ENCODE peak calls at places on chromosomes 3 and 15, in seven cellular contexts. One of them, this sample, is unnamed. For H3K36me3, the result is how much of the 10 kb centered on the place peaks cover.

GRCh38 chr3:171949559-171949958 is 89.8 kb upstream of the FNDC3B start:
- DNase-seq in transverse colon: no peak
- DNase-seq in fibroblast of lung: no peak
- DNase-seq in cardiac muscle cell: no peak
- DNase-seq in A673: no peak
- DNase-seq in body of pancreas: no peak
- DNase-seq in astrocyte: no peak
- DNase-seq in this sample: no peak

GRCh38 chr3:16715281-16715680 is 110.1 kb upstream of the DAZL start:
- DNase-seq in transverse colon: no peak
- DNase-seq in fibroblast of lung: no peak
- DNase-seq in cardiac muscle cell: no peak
- DNase-seq in A673: no peak
- DNase-seq in body of pancreas: no peak
- DNase-seq in astrocyte: no peak
- DNase-seq in this sample: no peak

GRCh38 chr3:38109580-38110313 is 27.2 kb downstream of the ACAA1 start:
- DNase-seq in transverse colon: no peak
- DNase-seq in fibroblast of lung: no peak
- DNase-seq in cardiac muscle cell: no peak
- DNase-seq in A673: no peak
- DNase-seq in body of pancreas: no peak
- DNase-seq in astrocyte: no peak
- DNase-seq in this sample: no peak

GRCh38 chr3:112338021-112338726 is 5.2 kb downstream of the CD200 start:
- DNase-seq in transverse colon: no peak
- DNase-seq in fibroblast of lung: no peak
- DNase-seq in cardiac muscle cell: no peak
- DNase-seq in A673: no peak
- DNase-seq in body of pancreas: no peak
- DNase-seq in astrocyte: peak
- DNase-seq in this sample: no peak

GRCh38 chr15:100043069-100043641 is 298.6 kb downstream of the ADAMTS17 start:
- DNase-seq in transverse colon: no peak
- DNase-seq in fibroblast of lung: peak
- DNase-seq in cardiac muscle cell: peak
- DNase-seq in A673: no peak
- DNase-seq in body of pancreas: peak
- DNase-seq in astrocyte: peak
- DNase-seq in this sample: no peak

GRCh38 chr15:69976366-69976994 is 121.2 kb downstream of the TLE3 start:
- DNase-seq in transverse colon: peak
- DNase-seq in fibroblast of lung: peak
- DNase-seq in cardiac muscle cell: peak
- DNase-seq in A673: peak
- DNase-seq in body of pancreas: peak
- DNase-seq in astrocyte: peak
- DNase-seq in this sample: peak

GRCh38 chr3:127953636-127954035 is 38.6 kb downstream of the KBTBD12 start:
- DNase-seq in transverse colon: no peak
- DNase-seq in fibroblast of lung: peak
- DNase-seq in cardiac muscle cell: peak
- DNase-seq in A673: no peak
- DNase-seq in body of pancreas: no peak
- DNase-seq in astrocyte: peak
- DNase-seq in this sample: no peak

GRCh38 chr3:171038342-171038741 is 11.8 kb upstream of the SLC2A2 start:
- DNase-seq in transverse colon: no peak
- DNase-seq in fibroblast of lung: no peak
- DNase-seq in cardiac muscle cell: peak
- DNase-seq in A673: peak
- DNase-seq in body of pancreas: no peak
- DNase-seq in astrocyte: no peak
- DNase-seq in this sample: no peak

GRCh38 chr15:38793181-38793580 is 228.6 kb upstream of the RASGRP1 start:
- DNase-seq in transverse colon: no peak
- DNase-seq in fibroblast of lung: no peak
- DNase-seq in cardiac muscle cell: no peak
- DNase-seq in A673: no peak
- DNase-seq in body of pancreas: no peak
- DNase-seq in astrocyte: peak
- DNase-seq in this sample: no peak

GRCh38 chr15:92884459-92884812 is 15.7 kb upstream of the CHD2 start:
- DNase-seq in transverse colon: no peak
- DNase-seq in fibroblast of lung: no peak
- DNase-seq in cardiac muscle cell: peak
- DNase-seq in A673: no peak
- DNase-seq in body of pancreas: no peak
- DNase-seq in astrocyte: no peak
- DNase-seq in this sample: no peak

GRCh38 chr3:186193534-186194450 is 84.9 kb upstream of the ETV5 start:
- DNase-seq in transverse colon: no peak
- DNase-seq in fibroblast of lung: no peak
- DNase-seq in cardiac muscle cell: peak
- DNase-seq in A673: no peak
- DNase-seq in body of pancreas: peak
- DNase-seq in astrocyte: no peak
- DNase-seq in this sample: peak

GRCh38 chr15:99426431-99427105 is 139.2 kb upstream of the MEF2A start:
- DNase-seq in transverse colon: peak
- DNase-seq in fibroblast of lung: no peak
- DNase-seq in cardiac muscle cell: no peak
- DNase-seq in A673: no peak
- DNase-seq in body of pancreas: no peak
- DNase-seq in astrocyte: no peak
- DNase-seq in this sample: no peak

GRCh38 chr3:72810659-72811434 is 37.4 kb downstream of the SHQ1 start:
- DNase-seq in transverse colon: no peak
- DNase-seq in fibroblast of lung: peak
- DNase-seq in cardiac muscle cell: peak
- DNase-seq in A673: no peak
- DNase-seq in body of pancreas: no peak
- DNase-seq in astrocyte: no peak
- DNase-seq in this sample: no peak

GRCh38 chr3:179513867-179514266 is 48.9 kb upstream of the ACTL6A start:
- DNase-seq in transverse colon: no peak
- DNase-seq in fibroblast of lung: no peak
- DNase-seq in cardiac muscle cell: no peak
- DNase-seq in A673: no peak
- DNase-seq in body of pancreas: no peak
- DNase-seq in astrocyte: no peak
- DNase-seq in this sample: no peak

GRCh38 chr15:68298882-68299381 is 21.4 kb downstream of the FEM1B start:
- DNase-seq in transverse colon: no peak
- DNase-seq in fibroblast of lung: peak
- DNase-seq in cardiac muscle cell: no peak
- DNase-seq in A673: no peak
- DNase-seq in body of pancreas: no peak
- DNase-seq in astrocyte: no peak
- DNase-seq in this sample: peak

GRCh38 chr3:105369501-105370371 is 3.0 kb downstream of the ALCAM start:
- DNase-seq in transverse colon: peak
- DNase-seq in fibroblast of lung: peak
- DNase-seq in cardiac muscle cell: peak
- DNase-seq in A673: peak
- DNase-seq in body of pancreas: peak
- DNase-seq in astrocyte: peak
- DNase-seq in this sample: peak

GRCh38 chr3:16289144-16289889 is 24.3 kb downstream of the OXNAD1 start:
- DNase-seq in transverse colon: no peak
- DNase-seq in fibroblast of lung: no peak
- DNase-seq in cardiac muscle cell: no peak
- DNase-seq in A673: no peak
- DNase-seq in body of pancreas: no peak
- DNase-seq in astrocyte: no peak
- DNase-seq in this sample: no peak

GRCh38 chr15:31106495-31107300 is 5.2 kb upstream of the TRPM1 start:
- DNase-seq in transverse colon: no peak
- DNase-seq in fibroblast of lung: no peak
- DNase-seq in cardiac muscle cell: no peak
- DNase-seq in A673: no peak
- DNase-seq in body of pancreas: no peak
- DNase-seq in astrocyte: no peak
- DNase-seq in this sample: no peak

GRCh38 chr3:15154326-15154725 is 51.7 kb upstream of the CAPN7 start:
- DNase-seq in transverse colon: no peak
- DNase-seq in fibroblast of lung: no peak
- DNase-seq in cardiac muscle cell: no peak
- DNase-seq in A673: no peak
- DNase-seq in body of pancreas: no peak
- DNase-seq in astrocyte: no peak
- DNase-seq in this sample: no peak

GRCh38 chr15:31485431-31485830 is 158.8 kb downstream of the KLF13 start:
- DNase-seq in transverse colon: no peak
- DNase-seq in fibroblast of lung: no peak
- DNase-seq in cardiac muscle cell: no peak
- DNase-seq in A673: no peak
- DNase-seq in body of pancreas: no peak
- DNase-seq in astrocyte: no peak
- DNase-seq in this sample: peak

GRCh38 chr15:69762373-69763148 is 309.9 kb downstream of the RPLP1 start:
- DNase-seq in transverse colon: no peak
- DNase-seq in fibroblast of lung: no peak
- DNase-seq in cardiac muscle cell: peak
- DNase-seq in A673: peak
- DNase-seq in body of pancreas: no peak
- DNase-seq in astrocyte: no peak
- DNase-seq in this sample: no peak

DNA sequence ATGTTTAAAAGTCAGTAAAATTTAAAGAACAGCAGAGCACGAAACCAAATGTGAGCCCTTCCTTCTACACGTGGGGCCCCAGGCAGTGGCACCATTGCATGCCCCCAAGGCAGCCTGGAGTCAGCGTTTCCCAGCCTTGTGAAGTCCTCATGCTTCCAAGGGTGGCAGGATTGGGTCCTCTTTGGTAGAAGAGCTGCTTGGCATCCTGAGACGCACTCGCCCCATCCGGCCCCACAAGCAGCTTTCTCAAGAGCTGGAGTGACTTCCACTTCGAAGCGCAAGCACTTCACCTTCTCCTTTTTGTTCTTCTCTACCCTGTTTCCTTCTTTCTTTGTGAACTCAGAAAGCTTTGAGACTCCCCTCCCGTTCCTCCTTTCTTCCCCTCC is 34.7 kb downstream of the ZNF710 start:
- DNase-seq in transverse colon: peak
- DNase-seq in fibroblast of lung: no peak
- DNase-seq in cardiac muscle cell: no peak
- DNase-seq in A673: no peak
- DNase-seq in body of pancreas: no peak
- DNase-seq in astrocyte: no peak
- DNase-seq in this sample: no peak
- H3K27ac ChIP-seq in transverse colon: peak
- H3K27ac ChIP-seq in fibroblast of lung: no peak
- H3K27ac ChIP-seq in cardiac muscle cell: peak
- H3K27ac ChIP-seq in A673: peak
- H3K27ac ChIP-seq in body of pancreas: peak
- H3K27ac ChIP-seq in astrocyte: no peak
- H3K27ac ChIP-seq in this sample: no peak

DNA sequence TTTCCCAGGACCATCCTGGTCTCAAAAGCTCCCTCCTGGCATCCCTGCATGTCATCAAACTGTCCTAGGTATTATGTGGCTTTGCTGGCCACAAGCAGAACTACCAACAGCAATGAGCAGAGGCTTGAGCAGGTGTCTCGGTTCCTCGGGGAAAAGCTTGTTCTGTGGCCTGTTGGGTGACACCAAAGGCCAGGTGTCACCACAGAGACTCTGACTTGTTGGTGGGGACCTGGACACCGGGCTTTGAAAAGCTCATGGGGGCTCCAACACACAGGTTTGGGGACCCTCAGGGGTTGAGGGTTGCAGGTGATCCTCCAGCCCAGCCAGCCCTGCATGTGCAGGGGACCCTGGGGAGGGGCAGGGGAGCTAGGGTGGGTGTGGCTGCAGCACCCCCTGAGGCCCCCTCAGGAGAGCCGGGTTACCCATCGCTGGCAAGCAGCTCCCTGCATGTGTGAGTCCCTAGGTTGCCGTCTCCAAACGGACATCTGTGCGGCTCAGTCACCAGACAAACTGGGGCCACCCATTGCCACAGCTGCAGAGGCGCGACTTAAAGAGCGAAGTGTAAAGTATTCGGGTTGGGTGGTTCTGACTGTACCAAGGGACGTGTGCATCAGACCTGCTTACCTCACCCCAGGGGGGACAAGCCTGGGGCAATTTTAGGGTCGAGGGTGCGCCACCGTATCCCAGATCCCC is 140.1 kb downstream of the CHSY1 start:
- DNase-seq in transverse colon: no peak
- DNase-seq in fibroblast of lung: no peak
- DNase-seq in cardiac muscle cell: no peak
- DNase-seq in A673: no peak
- DNase-seq in body of pancreas: no peak
- DNase-seq in astrocyte: no peak
- DNase-seq in this sample: no peak
- TF ChIP-seq CTCF in transverse colon: no peak
- TF ChIP-seq CTCF in fibroblast of lung: no peak
- TF ChIP-seq CTCF in cardiac muscle cell: no peak
- TF ChIP-seq CTCF in A673: no peak
- TF ChIP-seq CTCF in body of pancreas: no peak
- TF ChIP-seq CTCF in astrocyte: no peak
- TF ChIP-seq CTCF in this sample: no peak

DNA sequence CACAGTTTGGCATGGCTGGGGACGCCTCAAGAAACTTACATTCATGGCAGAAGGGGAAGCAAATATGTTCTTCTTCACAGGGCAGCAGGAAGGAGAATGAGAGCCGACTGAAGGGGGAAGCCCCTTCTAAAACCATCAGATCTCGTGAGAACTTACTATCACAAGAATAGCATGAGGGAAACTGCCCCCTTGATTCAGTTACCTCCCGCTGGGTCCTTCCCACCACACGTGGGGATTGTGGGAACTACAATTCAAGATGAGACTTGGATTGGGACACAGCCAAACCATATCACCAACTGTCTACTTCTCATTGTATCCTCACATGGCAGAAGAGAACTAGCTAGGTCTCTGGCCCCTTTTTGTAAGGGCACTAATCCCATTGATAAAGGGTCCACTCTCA is 30.5 kb downstream of the CCDC32 start:
- DNase-seq in transverse colon: no peak
- DNase-seq in fibroblast of lung: no peak
- DNase-seq in cardiac muscle cell: no peak
- DNase-seq in A673: no peak
- DNase-seq in body of pancreas: no peak
- DNase-seq in astrocyte: no peak
- DNase-seq in this sample: no peak
- H3K36me3 ChIP-seq in transverse colon: under half
- H3K36me3 ChIP-seq in fibroblast of lung: under half
- H3K36me3 ChIP-seq in cardiac muscle cell: under half
- H3K36me3 ChIP-seq in A673: under half
- H3K36me3 ChIP-seq in body of pancreas: under half
- H3K36me3 ChIP-seq in astrocyte: under half
- H3K36me3 ChIP-seq in this sample: under half

DNA sequence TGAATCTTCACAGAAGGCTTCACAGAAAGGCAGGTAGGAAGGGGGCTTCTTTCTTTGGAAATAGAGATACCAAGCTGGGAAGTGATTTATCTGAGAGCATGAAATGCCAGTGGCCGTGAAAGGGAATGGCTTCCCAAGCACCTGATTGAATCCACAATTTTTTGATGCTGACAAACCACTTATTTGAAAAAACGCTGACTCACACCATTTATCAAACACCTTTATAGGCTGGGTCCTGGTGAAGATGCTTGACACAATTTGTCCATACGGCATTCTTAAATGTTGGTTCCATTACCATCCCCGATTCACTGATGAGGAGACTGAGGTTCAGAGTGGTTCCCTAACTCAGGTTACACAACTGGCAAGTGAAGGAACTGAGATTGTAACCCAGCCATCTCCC is 64.1 kb upstream of the POMGNT2 start:
- DNase-seq in transverse colon: no peak
- DNase-seq in fibroblast of lung: no peak
- DNase-seq in cardiac muscle cell: no peak
- DNase-seq in A673: no peak
- DNase-seq in body of pancreas: no peak
- DNase-seq in astrocyte: no peak
- DNase-seq in this sample: no peak
- H3K27ac ChIP-seq in transverse colon: no peak
- H3K27ac ChIP-seq in fibroblast of lung: no peak
- H3K27ac ChIP-seq in cardiac muscle cell: no peak
- H3K27ac ChIP-seq in A673: no peak
- H3K27ac ChIP-seq in body of pancreas: no peak
- H3K27ac ChIP-seq in astrocyte: no peak
- H3K27ac ChIP-seq in this sample: no peak